ENCODE peak calls at places on chromosomes 16 and 17, in seven cellular contexts. T, D, I, A, B, N and S are unnamed samples.

GRCh38 chr16:85402910-85403692 is 210.0 kb upstream of the GSE1 start:
- DNase-seq in T (no peak), D (peak; percentile 77), I (peak; percentile 91), A (peak; percentile 59), B (no peak), N (no peak), S (no peak)

GRCh38 chr16:77307764-77308561 is 108.8 kb downstream of the SYCE1L start:
- DNase-seq in T (no peak), D (peak; percentile 50), I (no peak), A (no peak), B (peak; percentile 73), N (no peak), S (no peak)

GRCh38 chr17:15092762-15093161 is 172.4 kb downstream of the PMP22 start:
- DNase-seq in T (no peak), D (peak; percentile 28), I (no peak), A (no peak), B (no peak), N (no peak), S (no peak)

GRCh38 chr17:17763136-17763535 is 73.7 kb downstream of the SREBF1 start:
- DNase-seq in T (no peak), D (no peak), I (no peak), A (no peak), B (no peak), N (no peak), S (no peak)

GRCh38 chr17:57604771-57605733 is 140.0 kb downstream of the CCDC182 start:
- DNase-seq in T (peak; percentile 62), D (peak; percentile 55), I (no peak), A (no peak), B (no peak), N (no peak), S (no peak)

GRCh38 chr16:15553313-15554088 is 89.5 kb downstream of the MARF1 start:
- DNase-seq in T (no peak), D (peak; percentile 28), I (no peak), A (no peak), B (no peak), N (no peak), S (no peak)

GRCh38 chr16:81798311-81799137 is 19.4 kb downstream of the PLCG2 start:
- DNase-seq in T (peak; percentile 97), D (no peak), I (no peak), A (no peak), B (no peak), N (no peak), S (no peak)

GRCh38 chr16:20911361-20911760 is 10.8 kb downstream of the LYRM1 start:
- DNase-seq in T (no peak), D (peak; percentile 71), I (no peak), A (no peak), B (no peak), N (no peak), S (no peak)

GRCh38 chr16:20743591-20743990 is 2.0 kb upstream of the THUMPD1 start:
- DNase-seq in T (no peak), D (no peak), I (no peak), A (no peak), B (no peak), N (no peak), S (no peak)

GRCh38 chr16:52035406-52035805 is 511.5 kb downstream of the TOX3 start:
- DNase-seq in T (no peak), D (no peak), I (no peak), A (no peak), B (no peak), N (no peak), S (no peak)

GRCh38 chr16:74455213-74455612 is 33.9 kb upstream of the CLEC18B start:
- DNase-seq in T (no peak), D (peak; percentile 40), I (no peak), A (no peak), B (no peak), N (peak; percentile 27), S (no peak)

GRCh38 chr16:30183961-30184429 is 593 bp downstream of the CORO1A start:
- DNase-seq in T (peak; percentile 71), D (no peak), I (peak; percentile 10), A (no peak), B (no peak), N (no peak), S (no peak)

GRCh38 chr17:78759203-78759968 is 22.7 kb downstream of the CYTH1 start:
- DNase-seq in T (no peak), D (peak; percentile 43), I (no peak), A (no peak), B (no peak), N (no peak), S (no peak)

GRCh38 chr17:81101614-81102306 is 63.5 kb upstream of the PVALEF start:
- DNase-seq in T (peak; percentile 13), D (peak; percentile 71), I (peak; percentile 95), A (peak; percentile 97), B (peak; percentile 88), N (peak; percentile 91), S (peak; percentile 75)

GRCh38 chr17:3335876-3336275 is 37.7 kb upstream of the OR3A1 start:
- DNase-seq in T (no peak), D (no peak), I (no peak), A (no peak), B (peak; percentile 43), N (peak; percentile 8), S (peak; percentile 3)

GRCh38 chr16:20904507-20905079 is 4.0 kb downstream of the LYRM1 start:
- DNase-seq in T (peak; percentile 49), D (peak; percentile 60), I (no peak), A (no peak), B (no peak), N (peak; percentile 40), S (peak; percentile 85)

GRCh38 chr16:24497405-24497804 is 42.0 kb upstream of the RBBP6 start:
- DNase-seq in T (no peak), D (peak; percentile 8), I (no peak), A (no peak), B (no peak), N (no peak), S (no peak)

GRCh38 chr17:60832206-60832605 is 154.6 kb downstream of the BCAS3 start:
- DNase-seq in T (no peak), D (no peak), I (no peak), A (no peak), B (no peak), N (no peak), S (no peak)

GRCh38 chr16:84340305-84341040 is 27.9 kb upstream of the ATP2C2 start:
- DNase-seq in T (no peak), D (no peak), I (no peak), A (no peak), B (peak; percentile 26), N (no peak), S (no peak)

GRCh38 chr16:84341533-84342295 is 26.6 kb upstream of the ATP2C2 start:
- DNase-seq in T (no peak), D (no peak), I (no peak), A (no peak), B (no peak), N (no peak), S (no peak)

GRCh38 chr16:84347161-84347560 is 21.2 kb upstream of the ATP2C2 start:
- DNase-seq in T (no peak), D (no peak), I (no peak), A (no peak), B (no peak), N (no peak), S (no peak)

GRCh38 chr16:84348386-84348785 is 20.0 kb upstream of the ATP2C2 start:
- DNase-seq in T (no peak), D (no peak), I (no peak), A (no peak), B (no peak), N (no peak), S (no peak)

GRCh38 chr16:84344781-84345180 is 23.6 kb upstream of the ATP2C2 start:
- DNase-seq in T (no peak), D (no peak), I (no peak), A (no peak), B (no peak), N (no peak), S (no peak)
- TF ChIP-seq CEBPB in T (no peak), D (no peak), I (no peak), A (no peak), B (no peak), N (no peak), S (no peak)

GRCh38 chr16:88647178-88648070 is 3.4 kb downstream of the CYBA start:
- DNase-seq in T (no peak), D (no peak), I (no peak), A (no peak), B (no peak), N (no peak), S (no peak)
- TF ChIP-seq POLR2A in T (peak; percentile 71), D (no peak), I (no peak), A (no peak), B (no peak), N (no peak), S (no peak)

GRCh38 chr17:76270127-76270592 is 5.0 kb downstream of the UBALD2 start:
- DNase-seq in T (no peak), D (no peak), I (peak; percentile 77), A (no peak), B (no peak), N (no peak), S (no peak)
- TF ChIP-seq CEBPB in T (no peak), D (no peak), I (no peak), A (no peak), B (no peak), N (no peak), S (no peak)

GRCh38 chr16:2981899-2982250 is 1.6 kb upstream of the PKMYT1 start:
- DNase-seq in T (no peak), D (no peak), I (peak; percentile 49), A (no peak), B (no peak), N (no peak), S (no peak)

GRCh38 chr16:2979669-2980226 is 498 bp downstream of the PKMYT1 start:
- DNase-seq in T (no peak), D (peak; percentile 2), I (peak; percentile 69), A (no peak), B (no peak), N (no peak), S (no peak)

GRCh38 chr16:2981177-2981898 is 1.1 kb upstream of the PKMYT1 start:
- DNase-seq in T (no peak), D (no peak), I (peak; percentile 86), A (no peak), B (no peak), N (peak; percentile 72), S (no peak)

GRCh38 chr16:2982402-2982801 is 2.2 kb upstream of the PKMYT1 start:
- DNase-seq in T (no peak), D (no peak), I (no peak), A (no peak), B (no peak), N (no peak), S (no peak)

DNA sequence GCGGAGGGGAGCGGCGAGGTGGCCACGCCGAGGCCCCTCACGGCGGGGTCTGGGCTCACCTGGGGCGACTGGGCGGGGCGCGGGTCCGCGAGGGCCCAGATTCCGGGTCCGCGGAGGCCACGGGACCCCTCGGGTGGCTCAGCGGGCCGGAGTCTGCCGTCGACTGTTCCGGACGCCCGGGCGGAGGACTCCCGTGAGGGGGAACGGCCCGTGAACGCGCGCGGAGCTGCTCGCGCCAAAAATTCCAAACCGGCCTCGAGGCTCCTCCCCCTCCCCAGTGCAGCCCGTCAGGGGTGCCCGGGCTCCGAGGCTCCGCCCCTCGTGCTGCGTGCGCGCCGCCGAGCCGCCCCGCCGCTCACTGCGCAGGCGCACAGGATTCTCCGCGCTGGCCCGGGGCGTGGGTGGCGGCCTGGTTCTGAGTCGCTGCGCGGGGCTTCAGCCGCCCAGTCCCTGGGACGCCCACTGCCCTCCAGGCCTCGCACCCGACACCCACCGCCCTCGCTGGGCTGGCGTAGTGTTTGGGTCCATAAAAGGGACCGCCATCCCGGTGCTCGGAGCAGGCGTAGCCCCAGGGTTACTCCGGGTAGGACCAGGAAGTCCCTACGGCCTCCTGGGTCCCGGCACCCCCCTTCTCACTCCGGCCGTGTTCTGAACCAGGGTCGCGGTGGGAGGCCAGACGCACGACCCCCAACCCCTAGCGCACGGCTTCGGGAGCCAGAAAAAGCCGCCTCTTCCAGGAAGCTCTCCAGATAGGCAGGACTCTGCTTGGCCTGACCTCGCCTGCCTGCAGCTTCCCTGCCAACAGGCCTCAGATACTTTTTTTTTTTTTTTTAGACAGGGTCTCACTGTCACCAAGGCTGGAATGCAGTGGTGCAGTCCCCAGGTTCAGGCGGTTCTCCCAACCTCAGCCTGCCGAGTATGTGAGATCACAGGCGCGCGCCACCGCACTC is at the start of gene PKMYT1:
- DNase-seq in T (peak; percentile 61), D (peak; percentile 73), I (peak; percentile 99), A (peak; percentile 95), B (peak; percentile 85), N (peak; percentile 73), S (peak; percentile 56)
- TF ChIP-seq POLR2A in T (peak; percentile 98), D (peak; percentile 82), I (peak; percentile 93), A (peak; percentile 79), B (peak; percentile 92), N (peak; percentile 96), S (peak; percentile 95)